ENCODE peak calls at places on chromosome 6, in ten cellular contexts. N is endodermal cell, B is AG09309, C is left ventricle myocardium inferior, Y is fibroblast of lung, U is brain microvascular endothelial cell, L is mucosa of descending colon, H is ovary, E is heart left ventricle, D is adipocyte. W is an unnamed sample.

GRCh38 chr6:168852336-168852884 is 401.2 kb downstream of the THBS2 start:
- DNase-seq in N (no peak), B (no peak), C (no peak), Y (no peak), U (no peak), L (no peak), H (no peak), E (no peak), D (peak; percentile 51), W (no peak)

GRCh38 chr6:168121308-168121665 is 42.3 kb upstream of the FRMD1 start:
- DNase-seq in N (no peak), B (no peak), C (no peak), Y (no peak), U (no peak), L (no peak), H (peak; percentile 15), E (no peak), D (no peak), W (no peak)

GRCh38 chr6:80280258-80281010 is 174.0 kb downstream of the BCKDHB start:
- DNase-seq in N (no peak), B (no peak), C (no peak), Y (peak; percentile 23), U (peak; percentile 27), L (no peak), H (no peak), E (no peak), D (no peak), W (no peak)

GRCh38 chr6:87396595-87397392 is 11.0 kb upstream of the CFAP206 start:
- DNase-seq in N (no peak), B (no peak), C (no peak), Y (no peak), U (no peak), L (no peak), H (no peak), E (no peak), D (no peak), W (no peak)

GRCh38 chr6:150352321-150353296 is 16.2 kb upstream of the IYD start:
- DNase-seq in N (no peak), B (peak; percentile 67), C (no peak), Y (peak; percentile 66), U (peak; percentile 85), L (no peak), H (no peak), E (no peak), D (peak; percentile 75), W (no peak)

GRCh38 chr6:127102859-127103258 is 15.6 kb upstream of the RSPO3 start:
- DNase-seq in N (no peak), B (no peak), C (no peak), Y (no peak), U (no peak), L (no peak), H (no peak), E (no peak), D (no peak), W (no peak)

GRCh38 chr6:166456360-166457156 is 73.8 kb upstream of the MPC1 start:
- DNase-seq in N (peak; percentile 75), B (no peak), C (no peak), Y (peak; percentile 8), U (peak; percentile 11), L (no peak), H (no peak), E (no peak), D (no peak), W (peak; percentile 79)

GRCh38 chr6:150596439-150596838 is 3.2 kb upstream of the PLEKHG1 start:
- DNase-seq in N (no peak), B (no peak), C (no peak), Y (no peak), U (no peak), L (no peak), H (no peak), E (no peak), D (no peak), W (no peak)

GRCh38 chr6:110410534-110410933 is 4.8 kb downstream of the DDO start:
- DNase-seq in N (no peak), B (no peak), C (no peak), Y (no peak), U (no peak), L (no peak), H (no peak), E (no peak), D (no peak), W (no peak)

GRCh38 chr6:108781419-108782110 is 66.7 kb upstream of the ARMC2 start:
- DNase-seq in N (peak; percentile 77), B (no peak), C (no peak), Y (peak; percentile 39), U (peak; percentile 6), L (no peak), H (no peak), E (no peak), D (peak; percentile 42), W (no peak)

GRCh38 chr6:149026530-149026942 is 279.7 kb downstream of the UST start:
- DNase-seq in N (peak; percentile 76), B (peak; percentile 88), C (no peak), Y (peak; percentile 97), U (peak; percentile 86), L (no peak), H (no peak), E (no peak), D (peak; percentile 87), W (peak; percentile 51)

GRCh38 chr6:21437583-21437982 is 156.0 kb upstream of the SOX4 start:
- DNase-seq in N (no peak), B (no peak), C (no peak), Y (no peak), U (no peak), L (no peak), H (no peak), E (no peak), D (no peak), W (peak; percentile 11)

GRCh38 chr6:157143171-157143884 is 180.0 kb downstream of the TMEM242 start:
- DNase-seq in N (no peak), B (peak; percentile 51), C (peak; percentile 42), Y (peak; percentile 97), U (peak; percentile 96), L (no peak), H (no peak), E (peak; percentile 79), D (peak; percentile 74), W (peak; percentile 89)

GRCh38 chr6:18477301-18477941 is 90.3 kb downstream of the RNF144B start:
- DNase-seq in N (no peak), B (no peak), C (no peak), Y (no peak), U (no peak), L (no peak), H (no peak), E (no peak), D (peak; percentile 43), W (no peak)

GRCh38 chr6:42257614-42258013 is 40.0 kb upstream of the MRPS10 start:
- DNase-seq in N (peak; percentile 83), B (no peak), C (no peak), Y (no peak), U (no peak), L (no peak), H (no peak), E (no peak), D (no peak), W (no peak)

GRCh38 chr6:149317656-149318571 is at the start of gene TAB2:
- DNase-seq in N (peak; percentile 81), B (no peak), C (peak; percentile 42), Y (no peak), U (no peak), L (peak; percentile 78), H (peak; percentile 79), E (peak; percentile 46), D (peak; percentile 68), W (no peak)

DNA sequence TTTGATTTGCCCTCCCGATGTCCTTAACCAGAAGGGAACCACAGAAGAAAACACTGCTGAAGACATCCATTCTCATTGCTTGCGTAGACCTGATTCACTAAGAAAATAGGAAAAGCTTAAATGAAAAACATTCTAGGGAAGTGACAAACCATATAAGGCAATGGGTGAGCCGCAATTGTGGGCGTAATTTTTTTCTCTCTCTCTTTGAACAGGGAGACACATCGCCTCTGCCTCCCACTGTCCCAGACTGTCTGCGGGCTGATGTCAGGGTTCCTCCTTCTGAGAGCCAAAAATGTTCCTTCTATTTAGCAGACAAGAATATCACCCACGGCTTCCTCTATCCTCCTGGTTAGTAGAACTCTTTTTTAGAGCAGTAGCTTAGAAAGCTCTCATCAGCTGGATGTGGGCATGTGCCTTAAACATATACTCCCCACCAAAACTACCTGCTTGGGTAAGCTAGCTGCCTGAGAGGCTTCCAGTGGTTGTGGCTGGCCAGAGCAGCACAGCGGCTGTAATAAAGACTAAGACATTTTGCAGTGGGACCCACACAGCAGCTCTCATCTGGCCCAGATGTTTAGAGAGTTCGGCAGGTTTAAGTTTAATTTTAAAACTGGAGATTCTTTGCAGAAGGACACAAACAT is 22.7 kb upstream of the CTAGE9 start:
- DNase-seq in N (no peak), B (peak; percentile 78), C (no peak), Y (peak; percentile 58), U (peak; percentile 95), L (no peak), H (no peak), E (peak; percentile 48), D (peak; percentile 81), W (no peak)
- H3K4me3 ChIP-seq in N (no peak overlapping the region), B (peak overlapping the region; percentile 10), C (no peak overlapping the region), Y (peak overlapping the region; percentile 0), U (no peak overlapping the region), L (no peak overlapping the region), H (no peak overlapping the region), E (no peak overlapping the region), D (peak overlapping the region; percentile 57), W (no peak overlapping the region)

GRCh38 chr6:10521104-10521808 is at the start of gene GCNT2:
- DNase-seq in N (peak; percentile 89), B (no peak), C (no peak), Y (peak; percentile 41), U (peak; percentile 33), L (no peak), H (no peak), E (no peak), D (peak; percentile 12), W (peak; percentile 89)
- H3K4me3 ChIP-seq in N (peak within 1 kb of the TSS; percentile 44), B (no peak within 1 kb of the TSS), C (peak within 1 kb of the TSS; percentile 61), Y (no peak within 1 kb of the TSS), U (peak within 1 kb of the TSS; percentile 3), L (no peak within 1 kb of the TSS), H (no peak within 1 kb of the TSS), E (peak within 1 kb of the TSS; percentile 47), D (no peak within 1 kb of the TSS), W (peak within 1 kb of the TSS; percentile 40)

GRCh38 chr6:37136821-37137200 is 33.1 kb upstream of the PIM1 start:
- DNase-seq in N (no peak), B (no peak), C (no peak), Y (no peak), U (no peak), L (no peak), H (no peak), E (no peak), D (no peak), W (no peak)
- H3K4me3 ChIP-seq in N (peak overlapping the region; percentile 88), B (no peak overlapping the region), C (no peak overlapping the region), Y (no peak overlapping the region), U (no peak overlapping the region), L (no peak overlapping the region), H (no peak overlapping the region), E (no peak overlapping the region), D (peak overlapping the region; percentile 66), W (no peak overlapping the region)

DNA sequence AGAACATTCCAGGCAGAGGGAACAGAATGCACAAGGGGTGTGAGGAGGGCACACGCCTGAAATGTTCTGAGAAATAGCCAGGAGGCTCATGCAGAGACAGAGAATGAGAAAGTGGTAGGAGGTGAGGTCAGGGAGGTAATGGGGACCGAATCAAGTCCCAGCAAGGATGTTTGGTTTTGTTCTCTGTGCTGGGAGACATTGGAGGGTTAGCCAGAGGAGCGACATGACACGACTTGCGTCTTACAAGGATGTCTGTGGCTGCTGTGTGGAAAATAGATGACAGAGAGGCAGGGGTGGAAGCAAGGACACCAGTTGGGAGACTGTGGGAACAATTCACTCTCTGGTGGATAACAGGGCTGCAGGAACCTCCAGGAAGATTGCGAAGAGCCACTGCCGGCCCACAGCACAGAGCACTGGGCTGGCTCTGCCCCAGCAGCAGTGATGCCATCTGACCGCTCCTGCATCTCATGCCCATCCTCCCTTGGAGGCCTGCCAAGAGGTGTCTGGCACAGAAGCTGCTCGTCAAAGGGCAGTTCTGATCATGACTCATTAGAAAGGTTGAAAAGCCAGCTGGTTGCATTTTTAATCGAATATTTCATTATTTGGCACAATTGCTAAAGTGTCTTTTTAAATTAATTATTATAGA is 57.7 kb upstream of the CD83 start:
- DNase-seq in N (no peak), B (no peak), C (peak; percentile 41), Y (peak; percentile 44), U (no peak), L (no peak), H (no peak), E (peak; percentile 81), D (no peak), W (no peak)
- H3K4me3 ChIP-seq in N (no peak overlapping the region), B (no peak overlapping the region), C (no peak overlapping the region), Y (no peak overlapping the region), U (no peak overlapping the region), L (no peak overlapping the region), H (no peak overlapping the region), E (no peak overlapping the region), D (no peak overlapping the region), W (no peak overlapping the region)

W was measured in retinal pigment epithelial cell.